ENCODE peak calls at places on chromosomes 5 and 9, in nine cellular contexts. One of them, this sample, is unnamed.

GRCh38 chr9:23798325-23798724 is 27.7 kb downstream of the ELAVL2 start:
- DNase-seq in IMR-90: no peak
- DNase-seq in fibroblast of gingiva: no peak
- DNase-seq in body of pancreas: no peak
- DNase-seq in activated naive CD4-positive, alpha-beta T cell treated with anti-CD3 and anti-CD28 coated beads, Interleukin-2, amount 10 ng/mL, durations not matched to agents 7 days and 5 days: no peak
- DNase-seq in GM04504: no peak
- DNase-seq in T follicular helper cell: no peak
- DNase-seq in ACHN: no peak
- DNase-seq in BJ: no peak
- DNase-seq in this sample: no peak

GRCh38 chr5:172163346-172163745 is 24.7 kb downstream of the STK10 start:
- DNase-seq in GM04504: no peak
- DNase-seq in BJ: no peak
- DNase-seq in activated naive CD4-positive, alpha-beta T cell treated with anti-CD3 and anti-CD28 coated beads, Interleukin-2, amount 10 ng/mL, durations not matched to agents 7 days and 5 days: no peak
- DNase-seq in IMR-90: peak; percentile 43
- DNase-seq in T follicular helper cell: no peak
- DNase-seq in fibroblast of gingiva: peak; percentile 22
- DNase-seq in ACHN: no peak
- DNase-seq in body of pancreas: no peak
- DNase-seq in this sample: no peak

GRCh38 chr9:114291886-114292590 is 30.9 kb upstream of the ORM1 start:
- DNase-seq in activated naive CD4-positive, alpha-beta T cell treated with anti-CD3 and anti-CD28 coated beads, Interleukin-2, amount 10 ng/mL, durations not matched to agents 7 days and 5 days: no peak
- DNase-seq in IMR-90: no peak
- DNase-seq in GM04504: no peak
- DNase-seq in ACHN: no peak
- DNase-seq in body of pancreas: peak; percentile 1
- DNase-seq in T follicular helper cell: no peak
- DNase-seq in BJ: no peak
- DNase-seq in fibroblast of gingiva: no peak
- DNase-seq in this sample: no peak

GRCh38 chr5:142697846-142698245 is 12.0 kb upstream of the FGF1 start:
- DNase-seq in activated naive CD4-positive, alpha-beta T cell treated with anti-CD3 and anti-CD28 coated beads, Interleukin-2, amount 10 ng/mL, durations not matched to agents 7 days and 5 days: no peak
- DNase-seq in body of pancreas: peak; percentile 30
- DNase-seq in ACHN: no peak
- DNase-seq in BJ: no peak
- DNase-seq in GM04504: no peak
- DNase-seq in T follicular helper cell: no peak
- DNase-seq in IMR-90: peak; percentile 51
- DNase-seq in fibroblast of gingiva: peak; percentile 42
- DNase-seq in this sample: peak; percentile 56

GRCh38 chr5:149549461-149550266 is 1.6 kb downstream of the CSNK1A1 start:
- DNase-seq in fibroblast of gingiva: peak; percentile 44
- DNase-seq in T follicular helper cell: peak; percentile 15
- DNase-seq in BJ: no peak
- DNase-seq in ACHN: no peak
- DNase-seq in GM04504: no peak
- DNase-seq in body of pancreas: peak; percentile 26
- DNase-seq in activated naive CD4-positive, alpha-beta T cell treated with anti-CD3 and anti-CD28 coated beads, Interleukin-2, amount 10 ng/mL, durations not matched to agents 7 days and 5 days: peak; percentile 62
- DNase-seq in IMR-90: peak; percentile 66
- DNase-seq in this sample: peak; percentile 35

GRCh38 chr5:95689680-95690079 is 6.9 kb upstream of the SPATA9 start:
- DNase-seq in fibroblast of gingiva: no peak
- DNase-seq in IMR-90: no peak
- DNase-seq in activated naive CD4-positive, alpha-beta T cell treated with anti-CD3 and anti-CD28 coated beads, Interleukin-2, amount 10 ng/mL, durations not matched to agents 7 days and 5 days: no peak
- DNase-seq in ACHN: no peak
- DNase-seq in body of pancreas: no peak
- DNase-seq in T follicular helper cell: no peak
- DNase-seq in BJ: no peak
- DNase-seq in GM04504: no peak
- DNase-seq in this sample: no peak

GRCh38 chr5:172420215-172420934 is 34.0 kb downstream of the SH3PXD2B start:
- DNase-seq in BJ: peak; percentile 70
- DNase-seq in ACHN: peak; percentile 55
- DNase-seq in activated naive CD4-positive, alpha-beta T cell treated with anti-CD3 and anti-CD28 coated beads, Interleukin-2, amount 10 ng/mL, durations not matched to agents 7 days and 5 days: peak; percentile 65
- DNase-seq in T follicular helper cell: no peak
- DNase-seq in body of pancreas: peak; percentile 97
- DNase-seq in GM04504: peak; percentile 98
- DNase-seq in IMR-90: peak; percentile 94
- DNase-seq in fibroblast of gingiva: peak; percentile 96
- DNase-seq in this sample: peak; percentile 92

GRCh38 chr5:176180339-176180738 is 57.9 kb upstream of the SIMC1 start:
- DNase-seq in body of pancreas: no peak
- DNase-seq in fibroblast of gingiva: peak; percentile 63
- DNase-seq in T follicular helper cell: no peak
- DNase-seq in BJ: no peak
- DNase-seq in ACHN: no peak
- DNase-seq in GM04504: peak; percentile 18
- DNase-seq in IMR-90: peak; percentile 60
- DNase-seq in activated naive CD4-positive, alpha-beta T cell treated with anti-CD3 and anti-CD28 coated beads, Interleukin-2, amount 10 ng/mL, durations not matched to agents 7 days and 5 days: no peak
- DNase-seq in this sample: peak; percentile 27

GRCh38 chr5:6545770-6546690 is 86.8 kb downstream of the NSUN2 start:
- DNase-seq in activated naive CD4-positive, alpha-beta T cell treated with anti-CD3 and anti-CD28 coated beads, Interleukin-2, amount 10 ng/mL, durations not matched to agents 7 days and 5 days: no peak
- DNase-seq in fibroblast of gingiva: no peak
- DNase-seq in T follicular helper cell: no peak
- DNase-seq in body of pancreas: no peak
- DNase-seq in GM04504: no peak
- DNase-seq in IMR-90: no peak
- DNase-seq in ACHN: no peak
- DNase-seq in BJ: no peak
- DNase-seq in this sample: no peak

GRCh38 chr5:16540421-16540820 is 74.8 kb upstream of the ZNF622 start:
- DNase-seq in activated naive CD4-positive, alpha-beta T cell treated with anti-CD3 and anti-CD28 coated beads, Interleukin-2, amount 10 ng/mL, durations not matched to agents 7 days and 5 days: no peak
- DNase-seq in ACHN: peak; percentile 65
- DNase-seq in fibroblast of gingiva: peak; percentile 24
- DNase-seq in BJ: peak; percentile 67
- DNase-seq in T follicular helper cell: no peak
- DNase-seq in GM04504: peak; percentile 73
- DNase-seq in body of pancreas: no peak
- DNase-seq in IMR-90: peak; percentile 79
- DNase-seq in this sample: peak; percentile 70